ENCODE peak calls at places on chromosomes 4 and X, in seven cellular contexts. E is HS-5, U is right atrium auricular region, C is ELR, I is NCI-H1092, G is choroid plexus epithelial cell, B is esophagus squamous epithelium. P is an unnamed sample.

GRCh38 chr4:55169352-55169959 is 44.1 kb upstream of the KDR start:
- DNase-seq in E (no peak), U (no peak), C (no peak), I (no peak), G (peak), B (no peak), P (no peak)

GRCh38 chr4:6633091-6633906 is 7.2 kb upstream of the MRFAP1 start:
- DNase-seq in E (no peak), U (no peak), C (no peak), I (no peak), G (peak), B (no peak), P (no peak)

GRCh38 chr4:159191989-159192388 is 89.1 kb downstream of the RAPGEF2 start:
- DNase-seq in E (peak), U (no peak), C (peak), I (no peak), G (peak), B (no peak), P (no peak)

GRCh38 chr4:42917316-42917715 is 24.8 kb downstream of the GRXCR1 start:
- DNase-seq in E (no peak), U (no peak), C (no peak), I (no peak), G (no peak), B (no peak), P (no peak)

GRCh38 chr4:38223306-38223705 is 263.1 kb downstream of the PTTG2 start:
- DNase-seq in E (no peak), U (no peak), C (no peak), I (no peak), G (no peak), B (no peak), P (no peak)

GRCh38 chrX:13693341-13693871 is 4.5 kb downstream of the RAB9A start:
- DNase-seq in E (no peak), U (no peak), C (no peak), I (no peak), G (no peak), B (no peak), P (no peak)

GRCh38 chr4:153725070-153725810 is 34.6 kb downstream of the RNF175 start:
- DNase-seq in E (no peak), U (no peak), C (no peak), I (no peak), G (no peak), B (no peak), P (no peak)

GRCh38 chr4:145909331-145909730 is 29.3 kb downstream of the ZNF827 start:
- DNase-seq in E (no peak), U (peak), C (no peak), I (no peak), G (no peak), B (no peak), P (peak)

GRCh38 chr4:40622913-40623312 is 6.8 kb downstream of the RBM47 start:
- DNase-seq in E (no peak), U (no peak), C (no peak), I (no peak), G (no peak), B (no peak), P (no peak)

GRCh38 chr4:22417408-22417807 is 98.5 kb downstream of the ADGRA3 start:
- DNase-seq in E (no peak), U (no peak), C (no peak), I (no peak), G (peak), B (no peak), P (no peak)

GRCh38 chr4:68257719-68258118 is 12.2 kb upstream of the TMPRSS11B start:
- DNase-seq in E (no peak), U (no peak), C (no peak), I (no peak), G (no peak), B (no peak), P (no peak)

GRCh38 chrX:67558267-67558666 is 14.4 kb downstream of the AR start:
- DNase-seq in E (no peak), U (no peak), C (no peak), I (no peak), G (peak), B (no peak), P (no peak)

GRCh38 chr4:7391637-7392437 is 42.9 kb downstream of the PSAPL1 start:
- DNase-seq in E (no peak), U (no peak), C (no peak), I (no peak), G (no peak), B (no peak), P (no peak)

P was measured in testis.